ENCODE peak calls at places on chromosomes 12 and 14, in seven cellular contexts. D is tibial nerve; W is CD4-positive, alpha-beta memory T cell; G is AG09309; T is fibroblast of pulmonary artery; H is GM12865; K is CD8-positive, alpha-beta memory T cell. V is an unnamed sample.

GRCh38 chr14:98114122-98114895 is 1157.7 kb downstream of the BCL11B start:
- DNase-seq in D (no peak), W (no peak), G (no peak), T (no peak), H (no peak), K (no peak), V (no peak)

GRCh38 chr14:72763892-72764291 is 130.0 kb downstream of the DPF3 start:
- DNase-seq in D (no peak), W (no peak), G (no peak), T (no peak), H (no peak), K (no peak), V (no peak)

GRCh38 chr12:121209629-121210572 is at the start of gene P2RX4:
- DNase-seq in D (peak), W (peak), G (peak), T (peak), H (peak), K (peak), V (peak)

GRCh38 chr12:124994435-124994975 is 1.1 kb downstream of the BRI3BP start:
- DNase-seq in D (no peak), W (no peak), G (no peak), T (no peak), H (peak), K (no peak), V (peak)

GRCh38 chr12:41629606-41630005 is 441.5 kb downstream of the PDZRN4 start:
- DNase-seq in D (no peak), W (no peak), G (no peak), T (no peak), H (no peak), K (no peak), V (no peak)

GRCh38 chr14:58072288-58073071 is 79.5 kb downstream of the ARMH4 start:
- DNase-seq in D (peak), W (peak), G (no peak), T (peak), H (peak), K (peak), V (peak)

GRCh38 chr14:47948981-47949380 is 273.6 kb upstream of the MDGA2 start:
- DNase-seq in D (no peak), W (no peak), G (no peak), T (no peak), H (no peak), K (no peak), V (no peak)

GRCh38 chr12:129119537-129119936 is 266.3 kb downstream of the GLT1D1 start:
- DNase-seq in D (no peak), W (no peak), G (no peak), T (no peak), H (no peak), K (no peak), V (peak)

GRCh38 chr14:101584049-101584859 is 23.0 kb downstream of the DIO3 start:
- DNase-seq in D (peak), W (peak), G (peak), T (peak), H (no peak), K (no peak), V (no peak)

GRCh38 chr12:80551897-80552296 is 107.9 kb downstream of the PTPRQ start:
- DNase-seq in D (no peak), W (no peak), G (peak), T (peak), H (no peak), K (no peak), V (no peak)

GRCh38 chr12:19971881-19972280 is 396.5 kb upstream of the PDE3A start:
- DNase-seq in D (no peak), W (no peak), G (no peak), T (no peak), H (no peak), K (no peak), V (no peak)

DNA sequence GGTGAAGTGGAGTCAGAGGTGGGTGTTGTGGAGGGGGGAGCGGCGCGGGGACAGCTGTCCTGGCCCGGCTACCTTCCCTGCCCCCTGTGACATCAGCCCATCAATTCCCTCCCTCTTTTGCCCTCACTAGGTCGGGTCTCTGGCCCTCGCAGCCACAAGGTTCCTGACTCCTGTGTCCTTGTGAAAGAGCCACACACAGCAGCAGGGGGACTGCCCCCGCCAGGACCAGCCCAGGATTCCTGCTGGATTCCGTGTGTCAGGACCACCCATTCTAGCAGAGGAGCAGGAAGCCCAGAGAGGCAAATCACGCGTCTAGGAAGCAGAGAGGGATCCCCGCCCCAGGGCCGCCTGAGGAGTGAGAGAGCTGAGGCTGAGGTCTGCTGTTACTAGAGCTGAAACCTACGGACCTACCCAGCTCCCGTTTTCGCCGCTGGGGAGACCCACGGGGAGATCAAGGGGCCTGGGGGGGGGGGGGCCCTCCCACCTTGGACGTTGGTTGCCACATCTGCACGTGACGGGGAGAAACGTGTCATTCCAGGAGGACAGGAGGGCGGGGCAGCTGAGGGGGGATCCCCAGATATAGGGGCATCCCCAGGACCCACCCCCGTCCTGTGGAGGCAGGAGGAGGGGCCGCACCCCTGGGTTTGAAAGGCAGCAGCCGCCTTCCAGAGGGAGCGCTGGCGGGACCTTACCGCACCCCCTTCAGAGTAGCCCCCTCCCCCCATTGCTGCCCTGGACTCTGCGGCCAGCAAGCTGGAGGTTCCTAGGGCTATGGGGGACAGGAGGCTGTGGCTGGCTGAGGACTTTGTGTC is 12.5 kb upstream of the INF2 start:
- DNase-seq in D (no peak), W (no peak), G (no peak), T (no peak), H (peak), K (no peak), V (no peak)
- H3K4me3 ChIP-seq in D (peak), W (peak), G (peak), T (peak), H (peak), K (peak), V (peak)

DNA sequence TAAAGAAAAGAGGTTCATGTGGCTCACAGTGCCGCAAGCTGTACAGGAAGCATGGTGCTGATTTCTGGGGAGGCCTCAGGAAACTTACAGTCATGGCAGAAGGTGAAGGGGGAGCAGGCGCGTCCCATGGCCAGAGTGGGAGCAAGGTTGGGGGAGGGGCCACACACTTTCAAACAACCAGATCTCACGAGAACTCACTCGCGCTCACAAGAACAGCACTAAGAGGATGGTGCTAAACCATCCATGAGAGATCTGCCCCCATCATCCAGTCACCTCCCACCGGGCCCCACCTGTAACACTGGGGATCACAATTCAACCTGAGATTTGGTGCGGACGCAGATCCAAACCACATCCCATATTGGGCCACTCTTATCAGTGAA is 80.5 kb downstream of the CCDC92 start:
- DNase-seq in D (no peak), W (no peak), G (no peak), T (no peak), H (no peak), K (no peak), V (no peak)
- H3K4me3 ChIP-seq in D (no peak), W (no peak), G (no peak), T (no peak), H (no peak), K (no peak), V (no peak)

GRCh38 chr12:51907083-51907863 is at the start of gene ACVRL1:
- DNase-seq in D (no peak), W (no peak), G (no peak), T (no peak), H (no peak), K (no peak), V (no peak)

GRCh38 chr12:51905507-51906438 is 1.5 kb upstream of the ACVRL1 start:
- DNase-seq in D (peak), W (no peak), G (no peak), T (peak), H (no peak), K (no peak), V (no peak)

GRCh38 chr12:51907864-51908425 is 641 bp downstream of the ACVRL1 start:
- DNase-seq in D (no peak), W (no peak), G (no peak), T (no peak), H (no peak), K (no peak), V (no peak)

GRCh38 chr12:51904951-51905471 is 2.3 kb upstream of the ACVRL1 start:
- DNase-seq in D (no peak), W (no peak), G (no peak), T (peak), H (no peak), K (no peak), V (no peak)

DNA sequence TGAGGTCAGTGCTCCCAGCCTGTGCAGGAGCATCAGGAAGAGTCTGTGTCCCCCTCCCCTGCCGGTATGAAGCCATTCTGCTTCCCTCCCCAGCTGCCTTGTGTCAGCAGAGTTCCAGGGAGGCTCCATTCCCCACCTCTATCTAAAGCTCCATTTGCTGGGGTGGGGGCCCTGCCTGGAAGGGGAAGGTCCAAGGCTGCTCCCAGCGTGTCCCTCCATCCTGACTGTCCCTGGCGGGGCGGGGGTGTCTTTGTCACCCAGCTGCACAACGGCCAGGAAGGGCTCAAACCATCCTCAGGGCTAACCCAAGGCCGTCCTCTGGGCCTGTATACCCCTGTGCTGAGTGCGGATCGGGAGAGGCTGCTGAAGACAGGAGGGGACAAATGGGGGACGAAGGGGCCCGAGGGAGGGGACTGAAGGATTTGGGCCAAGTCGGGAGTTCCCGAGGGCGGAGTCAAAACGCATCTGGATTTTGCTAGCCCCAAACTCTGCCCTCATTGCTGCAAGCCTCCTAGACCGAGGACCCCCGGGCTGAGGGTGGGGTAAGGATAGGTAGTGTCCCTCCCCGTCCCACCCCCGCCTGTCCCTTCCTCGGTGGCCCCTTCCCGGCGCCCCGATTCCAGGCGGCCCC is 737 bp upstream of the ACVRL1 start:
- DNase-seq in D (no peak), W (no peak), G (no peak), T (no peak), H (no peak), K (no peak), V (no peak)
- H3K4me3 ChIP-seq in D (peak), W (no peak), G (peak), T (peak), H (no peak), K (no peak), V (no peak)

GRCh38 chr12:27575780-27576154 is 51.8 kb downstream of the PPFIBP1 start:
- DNase-seq in D (no peak), W (no peak), G (no peak), T (no peak), H (no peak), K (no peak), V (no peak)
- H3K4me3 ChIP-seq in D (no peak), W (no peak), G (no peak), T (no peak), H (no peak), K (no peak), V (no peak)

GRCh38 chr12:1812650-1813302 is 7.6 kb upstream of the LRTM2 start:
- DNase-seq in D (peak), W (no peak), G (no peak), T (peak), H (peak), K (no peak), V (no peak)

GRCh38 chr12:1815108-1815507 is 5.3 kb upstream of the LRTM2 start:
- DNase-seq in D (no peak), W (no peak), G (no peak), T (no peak), H (no peak), K (no peak), V (no peak)

GRCh38 chr12:1811948-1812291 is 8.4 kb upstream of the LRTM2 start:
- DNase-seq in D (no peak), W (no peak), G (no peak), T (no peak), H (no peak), K (no peak), V (no peak)

GRCh38 chr12:1815814-1816729 is 4.3 kb upstream of the LRTM2 start:
- DNase-seq in D (no peak), W (no peak), G (no peak), T (no peak), H (no peak), K (no peak), V (no peak)

DNA sequence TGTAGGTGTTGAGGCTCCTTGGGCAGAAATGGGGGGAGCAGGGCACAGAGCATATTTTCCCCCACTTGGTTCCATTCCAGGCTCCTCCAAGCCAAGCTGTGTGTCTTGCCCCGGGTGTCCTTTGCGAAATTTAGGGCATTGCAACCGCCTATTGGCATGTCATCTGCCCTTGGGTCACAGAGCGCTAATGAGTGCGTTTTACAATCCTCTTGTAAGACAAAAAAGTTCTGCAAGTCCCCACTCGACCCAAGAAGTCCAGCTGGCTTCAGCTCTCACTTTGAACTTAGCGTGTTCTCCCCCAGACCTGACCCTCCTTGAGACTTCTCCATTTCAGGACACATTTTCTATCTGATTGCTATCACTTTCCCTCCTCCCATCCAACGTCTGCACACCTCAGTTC is 6.1 kb upstream of the LRTM2 start:
- DNase-seq in D (no peak), W (no peak), G (no peak), T (no peak), H (no peak), K (no peak), V (no peak)
- H3K4me3 ChIP-seq in D (no peak), W (no peak), G (no peak), T (no peak), H (no peak), K (no peak), V (no peak)

GRCh38 chr14:77039285-77040058 is 11.0 kb upstream of the IRF2BPL start:
- DNase-seq in D (peak), W (no peak), G (no peak), T (peak), H (peak), K (no peak), V (no peak)
- H3K4me3 ChIP-seq in D (no peak), W (no peak), G (peak), T (peak), H (peak), K (peak), V (peak)